ENCODE peak calls at places on chromosome 13, in four cellular contexts. S, Y, Z and I are unnamed samples.

GRCh38 chr13:105442040-105442439 is 1093.4 kb downstream of the EFNB2 start:
- DNase-seq in Z (no peak), Y (no peak), S (no peak), I (no peak)

GRCh38 chr13:102974574-102975195 is 91.5 kb downstream of the SLC10A2 start:
- DNase-seq in S (no peak), Y (no peak), Z (no peak), I (no peak)

GRCh38 chr13:58190578-58190977 is 559.0 kb downstream of the PCDH17 start:
- DNase-seq in Z (no peak), S (no peak), Y (no peak), I (no peak)

GRCh38 chr13:33446821-33447481 is 161.4 kb upstream of the STARD13 start:
- DNase-seq in Z (peak; percentile 62), S (no peak), Y (no peak), I (no peak)

GRCh38 chr13:32790731-32791130 is 204.5 kb downstream of the PDS5B start:
- DNase-seq in Y (no peak), S (no peak), Z (no peak), I (no peak)

GRCh38 chr13:83825676-83826075 is 56.6 kb downstream of the SLITRK1 start:
- DNase-seq in Y (no peak), S (no peak), Z (no peak), I (no peak)

GRCh38 chr13:103291693-103292572 is 225.7 kb upstream of the SLC10A2 start:
- DNase-seq in Z (no peak), S (no peak), Y (no peak), I (no peak)

GRCh38 chr13:26591672-26592071 is 34.2 kb downstream of the WASF3 start:
- DNase-seq in Z (no peak), S (no peak), Y (no peak), I (no peak)

GRCh38 chr13:102355251-102355650 is 46.6 kb downstream of the FGF14 start:
- DNase-seq in S (no peak), Y (no peak), Z (no peak), I (no peak)

GRCh38 chr13:83881917-83882625 is at the start of gene SLITRK1:
- DNase-seq in Z (no peak), S (no peak), Y (no peak), I (peak; percentile 20)

GRCh38 chr13:59391696-59392095 is 772.0 kb downstream of the DIAPH3 start:
- DNase-seq in S (no peak), Z (peak; percentile 42), Y (peak; percentile 65), I (no peak)

GRCh38 chr13:50453238-50453637 is 390.3 kb downstream of the DLEU7 start:
- DNase-seq in Y (no peak), S (no peak), Z (no peak), I (no peak)

GRCh38 chr13:51643882-51644281 is 59.6 kb downstream of the WDFY2 start:
- DNase-seq in S (no peak), Y (no peak), Z (no peak), I (no peak)

GRCh38 chr13:114194853-114195252 is 15.8 kb downstream of the CFAP97D2 start:
- DNase-seq in Z (no peak), S (no peak), Y (no peak), I (no peak)

GRCh38 chr13:65936249-65936648 is 1293.9 kb downstream of the PCDH9 start:
- DNase-seq in S (no peak), Y (no peak), Z (no peak), I (no peak)

GRCh38 chr13:84360843-84361242 is 478.6 kb upstream of the SLITRK1 start:
- DNase-seq in Z (no peak), S (no peak), Y (no peak), I (no peak)

GRCh38 chr13:94679614-94680013 is 32.7 kb downstream of the SOX21 start:
- DNase-seq in S (no peak), Z (no peak), Y (no peak), I (no peak)

DNA sequence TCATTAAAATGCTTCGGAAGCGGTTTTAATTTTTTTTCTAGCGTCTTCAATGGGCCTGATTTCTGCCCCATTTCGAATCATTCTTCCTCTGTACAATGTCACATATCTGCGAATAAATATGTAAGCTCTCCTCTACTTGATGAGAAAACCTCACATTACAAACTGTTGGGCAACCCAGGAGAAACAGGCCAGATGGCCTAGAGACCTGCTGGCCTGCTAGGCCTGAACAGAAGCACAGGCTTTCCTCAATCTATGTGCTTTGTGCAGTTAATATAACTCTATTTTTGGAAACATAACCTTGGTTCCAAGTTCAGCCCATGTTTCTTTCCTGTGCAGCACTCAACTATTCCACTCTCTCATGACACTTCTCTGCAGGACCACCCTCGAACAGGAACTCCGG is 42.1 kb downstream of the DCLK1 start:
- DNase-seq in Z (no peak), Y (no peak), S (peak; percentile 20), I (no peak)
- H3K4me1 ChIP-seq in Z (no peaks in the 10 kb centered on the region), Y (no peaks in the 10 kb centered on the region), S (peaks cover 7% of the 10 kb centered on the region), I (no peaks in the 10 kb centered on the region)

DNA sequence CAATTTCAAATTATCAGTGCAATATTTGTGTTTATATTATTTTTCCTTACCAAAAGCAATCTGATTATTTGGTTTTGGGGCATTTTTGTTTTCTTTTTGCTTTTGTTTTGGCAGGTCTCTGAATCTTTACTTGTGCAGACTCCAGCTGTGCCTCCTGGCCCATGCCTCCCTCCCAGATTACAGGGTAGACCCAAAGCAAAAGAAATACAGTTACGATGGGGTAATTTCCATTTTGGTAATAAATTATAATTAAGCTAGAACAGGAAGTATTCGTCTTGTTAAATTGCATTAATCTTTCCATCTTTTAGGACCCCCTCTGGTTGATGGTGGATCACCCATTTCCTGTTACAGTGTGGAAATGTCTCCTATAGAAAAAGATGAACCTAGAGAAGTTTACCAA is 29.2 kb upstream of the MLNR start:
- DNase-seq in Z (no peak), S (no peak), Y (no peak), I (no peak)
- H3K36me3 ChIP-seq in Z (peaks cover 100% of the 10 kb centered on the region), S (peaks cover 77% of the 10 kb centered on the region), Y (peaks cover 20% of the 10 kb centered on the region), I (peaks cover 95% of the 10 kb centered on the region)

GRCh38 chr13:75770164-75771145 is 134.3 kb downstream of the LMO7 start:
- DNase-seq in Z (no peak), S (no peak), Y (no peak), I (no peak)
- H3K4me1 ChIP-seq in Z (peaks cover 12% of the 10 kb centered on the region), S (peaks cover 71% of the 10 kb centered on the region), Y (peaks cover 11% of the 10 kb centered on the region), I (peaks cover 86% of the 10 kb centered on the region)

GRCh38 chr13:112815871-112816270 is 126.0 kb downstream of the ATP11A start:
- DNase-seq in S (no peak), Z (peak; percentile 8), Y (peak; percentile 6), I (no peak)
- H3K36me3 ChIP-seq in S (peaks cover 28% of the 10 kb centered on the region), Z (peaks cover 76% of the 10 kb centered on the region), Y (peaks cover 16% of the 10 kb centered on the region), I (no peaks in the 10 kb centered on the region)